ENCODE peak calls at places on chromosomes 11 and 22, in nine cellular contexts. V is sigmoid colon, D is H1, H is HCT116, I is heart left ventricle, A is body of pancreas, P is gastrocnemius medialis, T is A549, J is stomach. W is an unnamed sample.

GRCh38 chr22:47587361-47587760 is 824.9 kb downstream of the TBC1D22A start:
- DNase-seq in V (peak), D (no peak), H (no peak), I (no peak), A (no peak), P (no peak), T (no peak), J (peak), W (no peak)

GRCh38 chr11:82872377-82873150 is 27.7 kb downstream of the PRCP start:
- DNase-seq in V (no peak), D (no peak), H (no peak), I (no peak), A (no peak), P (no peak), T (no peak), J (no peak), W (no peak)

GRCh38 chr11:28400236-28401100 is 292.3 kb downstream of the METTL15 start:
- DNase-seq in V (no peak), D (no peak), H (no peak), I (no peak), A (no peak), P (no peak), T (no peak), J (no peak), W (no peak)

GRCh38 chr11:26186389-26186788 is 145.5 kb upstream of the ANO3 start:
- DNase-seq in V (no peak), D (no peak), H (no peak), I (no peak), A (no peak), P (no peak), T (no peak), J (no peak), W (no peak)

GRCh38 chr11:125070699-125071254 is 7.7 kb downstream of the SLC37A2 start:
- DNase-seq in V (peak), D (no peak), H (peak), I (no peak), A (peak), P (peak), T (no peak), J (peak), W (peak)

GRCh38 chr11:76206327-76207081 is at the start of gene WNT11:
- DNase-seq in V (no peak), D (no peak), H (no peak), I (peak), A (peak), P (peak), T (peak), J (peak), W (peak)

GRCh38 chr11:114169321-114169749 is 109.8 kb downstream of the ZBTB16 start:
- DNase-seq in V (peak), D (no peak), H (no peak), I (peak), A (peak), P (peak), T (no peak), J (no peak), W (peak)

GRCh38 chr11:20762112-20762511 is 92.7 kb downstream of the NELL1 start:
- DNase-seq in V (no peak), D (no peak), H (no peak), I (no peak), A (no peak), P (no peak), T (no peak), J (no peak), W (no peak)

GRCh38 chr22:37018815-37019308 is 385 bp downstream of the TST start:
- DNase-seq in V (peak), D (no peak), H (no peak), I (peak), A (peak), P (peak), T (no peak), J (peak), W (peak)

GRCh38 chr11:122170815-122171475 is 54.9 kb upstream of the BLID start:
- DNase-seq in V (no peak), D (no peak), H (peak), I (no peak), A (no peak), P (no peak), T (no peak), J (no peak), W (no peak)

GRCh38 chr11:74326665-74327064 is 15.2 kb upstream of the P4HA3 start:
- DNase-seq in V (no peak), D (no peak), H (no peak), I (no peak), A (no peak), P (no peak), T (no peak), J (no peak), W (no peak)

GRCh38 chr22:26597026-26597425 is 7.1 kb upstream of the TPST2 start:
- DNase-seq in V (no peak), D (no peak), H (no peak), I (no peak), A (no peak), P (no peak), T (no peak), J (no peak), W (no peak)

GRCh38 chr22:44613196-44613595 is 88.8 kb upstream of the PRR5 start:
- DNase-seq in V (no peak), D (no peak), H (no peak), I (no peak), A (no peak), P (no peak), T (no peak), J (no peak), W (no peak)

GRCh38 chr11:128882451-128882850 is 8.7 kb upstream of the KCNJ5 start:
- DNase-seq in V (no peak), D (no peak), H (no peak), I (no peak), A (peak), P (no peak), T (no peak), J (no peak), W (no peak)

GRCh38 chr11:128886401-128887119 is 4.6 kb upstream of the KCNJ5 start:
- DNase-seq in V (no peak), D (no peak), H (no peak), I (no peak), A (peak), P (no peak), T (no peak), J (peak), W (peak)

GRCh38 chr11:128884054-128884453 is 7.1 kb upstream of the KCNJ5 start:
- DNase-seq in V (no peak), D (no peak), H (no peak), I (no peak), A (no peak), P (no peak), T (no peak), J (no peak), W (no peak)

GRCh38 chr11:128888034-128888985 is 2.8 kb upstream of the KCNJ5 start:
- DNase-seq in V (no peak), D (no peak), H (no peak), I (no peak), A (peak), P (no peak), T (no peak), J (no peak), W (no peak)

GRCh38 chr11:128884703-128885338 is 6.3 kb upstream of the KCNJ5 start:
- DNase-seq in V (peak), D (no peak), H (peak), I (no peak), A (peak), P (no peak), T (peak), J (peak), W (peak)
- TF ChIP-seq POLR2A in V (no peak), D (no peak), H (no peak), I (no peak), A (no peak), P (no peak), T (no peak), J (no peak), W (no peak)

GRCh38 chr11:108235633-108236032 is 12.8 kb downstream of the ATM start:
- DNase-seq in V (no peak), D (no peak), H (no peak), I (no peak), A (no peak), P (no peak), T (no peak), J (no peak), W (no peak)

GRCh38 chr11:108235192-108235591 is 12.3 kb downstream of the ATM start:
- DNase-seq in V (no peak), D (no peak), H (no peak), I (no peak), A (no peak), P (no peak), T (no peak), J (no peak), W (no peak)

GRCh38 chr11:108233277-108233945 is 10.5 kb downstream of the ATM start:
- DNase-seq in V (no peak), D (no peak), H (no peak), I (no peak), A (no peak), P (no peak), T (no peak), J (no peak), W (peak)

GRCh38 chr11:108239076-108239475 is 16.2 kb downstream of the ATM start:
- DNase-seq in V (no peak), D (no peak), H (no peak), I (no peak), A (no peak), P (no peak), T (no peak), J (no peak), W (no peak)

GRCh38 chr11:108237058-108237481 is 14.2 kb downstream of the ATM start:
- DNase-seq in V (no peak), D (no peak), H (no peak), I (no peak), A (no peak), P (no peak), T (no peak), J (no peak), W (no peak)
- H3K27ac ChIP-seq in V (no peak), D (no peak), H (no peak), I (no peak), A (no peak), P (no peak), T (no peak), J (peak), W (no peak)

DNA sequence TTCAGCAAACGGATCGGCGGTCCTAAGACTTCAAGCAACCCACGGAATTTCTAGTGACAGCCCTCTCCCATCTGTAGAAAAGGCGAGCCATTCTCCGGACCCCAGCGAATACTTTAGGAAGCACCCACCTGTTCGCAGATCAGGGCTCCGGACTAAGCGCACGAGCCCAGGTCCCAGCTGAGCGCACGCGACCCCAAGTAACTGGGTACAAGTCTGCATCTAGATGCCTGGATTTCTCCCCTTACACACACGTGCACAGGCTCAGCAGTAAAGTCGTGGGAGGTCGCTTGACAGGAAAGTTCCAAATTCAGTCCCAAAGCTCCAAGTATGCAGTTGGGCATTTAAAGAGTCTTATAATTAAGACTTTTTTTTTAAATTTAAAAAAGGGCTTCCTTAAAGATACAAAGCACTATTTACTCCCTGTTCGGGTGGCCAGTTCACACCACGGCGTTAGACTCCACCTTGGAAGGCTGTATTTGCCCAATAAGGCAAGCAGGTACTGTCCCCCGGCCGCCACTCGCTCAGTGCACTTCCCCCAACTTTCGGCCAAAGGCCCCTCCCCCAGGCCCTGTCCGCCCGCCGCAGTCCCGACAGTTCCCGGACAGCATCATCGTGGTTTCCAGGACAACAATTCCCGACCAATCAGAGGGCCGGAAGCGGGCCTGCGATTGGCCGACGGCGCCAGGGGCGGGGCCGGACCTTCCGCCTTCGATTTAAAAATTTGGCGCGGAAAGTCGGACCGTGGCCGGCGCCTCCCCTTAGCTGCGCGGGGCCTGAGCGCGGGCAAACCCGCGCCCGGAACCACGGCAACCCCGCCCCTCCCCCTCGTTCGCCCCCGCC is at the start of gene E2F8:
- DNase-seq in V (peak), D (peak), H (peak), I (peak), A (peak), P (peak), T (peak), J (peak), W (peak)
- TF ChIP-seq POLR2A in V (no peak), D (no peak), H (no peak), I (no peak), A (no peak), P (peak), T (no peak), J (no peak), W (no peak)

GRCh38 chr11:821513-822371 is 3.0 kb downstream of the PNPLA2 start:
- DNase-seq in V (no peak), D (no peak), H (no peak), I (no peak), A (peak), P (peak), T (no peak), J (no peak), W (peak)
- H3K27ac ChIP-seq in V (peak), D (no peak), H (peak), I (peak), A (peak), P (peak), T (peak), J (peak), W (peak)

GRCh38 chr22:41905411-41906202 is 9.3 kb downstream of the SHISA8 start:
- DNase-seq in V (no peak), D (no peak), H (no peak), I (no peak), A (no peak), P (no peak), T (no peak), J (no peak), W (peak)

GRCh38 chr22:41906822-41907221 is 8.1 kb downstream of the SHISA8 start:
- DNase-seq in V (no peak), D (no peak), H (no peak), I (no peak), A (no peak), P (no peak), T (no peak), J (no peak), W (no peak)

GRCh38 chr22:41909290-41910049 is 5.4 kb downstream of the SHISA8 start:
- DNase-seq in V (no peak), D (no peak), H (no peak), I (no peak), A (no peak), P (no peak), T (no peak), J (no peak), W (no peak)

GRCh38 chr22:41908409-41909289 is 6.2 kb downstream of the SHISA8 start:
- DNase-seq in V (no peak), D (no peak), H (no peak), I (no peak), A (no peak), P (no peak), T (no peak), J (no peak), W (no peak)

DNA sequence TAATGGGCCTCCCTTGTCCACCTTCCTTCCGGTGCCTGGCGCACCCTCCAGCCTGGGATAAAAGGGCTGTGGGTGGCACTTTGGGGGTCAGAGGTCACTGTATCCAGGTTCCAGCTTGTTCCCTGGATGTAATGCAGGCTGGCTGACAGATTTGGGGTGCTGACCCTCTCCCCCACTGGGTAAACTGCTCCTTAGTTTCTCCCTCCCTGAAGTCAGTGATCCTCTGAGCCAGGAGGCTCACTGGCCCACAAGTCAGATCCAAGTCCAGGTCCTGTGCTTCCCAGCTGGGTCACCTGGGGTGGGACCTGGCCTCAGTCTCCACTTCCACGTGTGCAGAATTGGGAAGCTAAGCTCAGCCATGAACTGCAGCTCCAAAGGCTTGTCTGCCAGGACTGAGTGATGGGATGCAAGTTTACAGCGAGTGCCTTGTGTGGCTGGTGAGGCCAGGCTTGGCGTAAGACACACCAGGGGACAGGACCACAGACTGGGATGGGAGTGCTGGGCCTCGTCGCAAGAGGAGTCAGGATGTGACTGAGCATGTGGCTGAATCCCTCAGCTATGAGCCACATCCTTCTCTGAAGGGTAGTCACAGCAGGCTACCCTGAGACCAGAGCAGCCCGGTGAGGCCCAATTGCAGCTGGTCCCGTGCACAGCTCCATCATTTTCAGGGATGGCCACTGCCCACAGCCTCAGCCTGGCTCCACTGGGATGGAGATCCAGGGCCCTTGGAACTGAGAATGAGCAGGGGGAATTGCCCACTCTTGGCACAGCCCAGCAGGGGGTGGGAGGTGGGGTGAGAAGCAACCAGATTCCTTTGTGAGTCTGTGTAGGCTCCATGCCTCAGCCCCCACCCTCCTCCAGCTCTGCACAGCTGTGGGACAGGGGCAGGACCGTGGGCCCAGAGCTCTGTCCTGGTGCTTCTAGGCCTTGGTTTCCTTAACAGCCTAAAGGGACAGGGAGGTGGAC is 7.2 kb downstream of the SHISA8 start:
- DNase-seq in V (no peak), D (no peak), H (no peak), I (no peak), A (no peak), P (no peak), T (no peak), J (no peak), W (no peak)
- TF ChIP-seq POLR2A in V (no peak), D (no peak), H (no peak), I (no peak), A (no peak), P (no peak), T (no peak), J (no peak), W (no peak)

GRCh38 chr11:64763804-64764611 is 4.2 kb upstream of the PYGM start:
- DNase-seq in V (no peak), D (no peak), H (no peak), I (no peak), A (no peak), P (peak), T (no peak), J (peak), W (no peak)
- H3K27ac ChIP-seq in V (peak), D (peak), H (peak), I (peak), A (peak), P (peak), T (no peak), J (peak), W (peak)

GRCh38 chr11:72234514-72234830 is 9.5 kb downstream of the PHOX2A start:
- DNase-seq in V (peak), D (no peak), H (no peak), I (no peak), A (no peak), P (no peak), T (no peak), J (no peak), W (no peak)

GRCh38 chr11:72232260-72233055 is 7.9 kb downstream of the INPPL1 start:
- DNase-seq in V (peak), D (no peak), H (no peak), I (no peak), A (no peak), P (no peak), T (no peak), J (no peak), W (no peak)

GRCh38 chr11:72234920-72235319 is 9.1 kb downstream of the PHOX2A start:
- DNase-seq in V (peak), D (no peak), H (no peak), I (no peak), A (no peak), P (no peak), T (no peak), J (no peak), W (no peak)

GRCh38 chr11:72233056-72233772 is 8.6 kb downstream of the INPPL1 start:
- DNase-seq in V (peak), D (no peak), H (no peak), I (no peak), A (no peak), P (no peak), T (no peak), J (no peak), W (peak)

DNA sequence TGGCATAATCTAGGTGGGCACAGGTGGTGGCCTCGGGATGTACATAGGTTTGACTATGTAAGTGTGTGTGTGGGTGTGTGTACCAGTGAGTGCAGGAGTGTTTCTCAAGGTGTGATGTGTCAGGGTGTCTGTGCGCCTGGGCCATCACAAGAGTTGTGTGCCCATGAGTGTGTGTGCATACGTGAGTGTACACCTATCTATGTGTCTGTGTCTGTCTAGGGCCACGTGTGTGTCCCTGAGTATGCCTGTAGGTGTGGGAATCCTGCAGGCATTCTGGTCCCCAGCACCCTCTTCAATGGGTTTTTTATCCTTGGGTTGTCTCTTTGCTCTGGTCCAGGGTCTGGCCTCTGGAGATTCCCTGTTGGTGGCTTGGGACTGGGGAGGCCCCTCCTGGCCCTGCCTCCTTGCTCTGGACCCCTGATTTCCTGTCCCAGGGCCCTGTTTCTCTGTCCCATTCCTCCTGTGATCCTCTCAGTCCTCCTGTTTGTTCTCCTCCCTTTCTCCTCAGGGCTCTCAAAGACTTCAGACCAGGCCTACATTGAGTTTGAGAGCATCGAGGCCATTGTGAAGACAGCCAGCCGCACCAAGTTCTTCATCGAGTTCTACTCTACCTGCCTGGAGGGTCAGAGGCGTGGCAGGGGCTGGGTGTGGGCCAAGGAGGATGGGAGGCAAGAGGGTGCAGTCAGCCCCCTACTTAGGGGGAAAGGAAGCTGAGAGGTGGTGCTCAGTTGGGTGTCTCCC is 9.4 kb downstream of the INPPL1 start:
- DNase-seq in V (peak), D (no peak), H (no peak), I (no peak), A (no peak), P (no peak), T (no peak), J (no peak), W (no peak)
- TF ChIP-seq POLR2A in V (no peak), D (no peak), H (no peak), I (no peak), A (no peak), P (no peak), T (no peak), J (no peak), W (no peak)

W was measured in adrenal gland.